ENCODE peak calls at places on chromosomes 11 and 22, in seven cellular contexts. M is fibroblast of lung, Q is psoas muscle, L is mucosa of descending colon, A is DND-41, N is heart right ventricle, R is spleen. D is an unnamed sample.

GRCh38 chr22:19943665-19944026 is 2.0 kb upstream of the TXNRD2 start:
- DNase-seq in M (peak; percentile 89), Q (no peak), L (peak; percentile 25), A (peak; percentile 87), N (no peak), R (no peak), D (no peak)

GRCh38 chr22:19471572-19471971 is 7.4 kb downstream of the UFD1 start:
- DNase-seq in M (no peak), Q (no peak), L (no peak), A (no peak), N (no peak), R (no peak), D (no peak)

GRCh38 chr11:94325681-94326080 is 21.3 kb downstream of the IZUMO1R start:
- DNase-seq in M (no peak), Q (no peak), L (peak; percentile 70), A (peak; percentile 59), N (no peak), R (no peak), D (peak; percentile 61)

GRCh38 chr22:20247010-20247505 is 21.1 kb downstream of the RTN4R start:
- DNase-seq in M (peak; percentile 56), Q (no peak), L (no peak), A (no peak), N (no peak), R (no peak), D (no peak)

GRCh38 chr11:9529333-9529648 is 44.2 kb upstream of the WEE1 start:
- DNase-seq in M (peak; percentile 12), Q (peak; percentile 61), L (peak; percentile 79), A (no peak), N (peak; percentile 58), R (no peak), D (no peak)

GRCh38 chr11:43508511-43508918 is 149.8 kb downstream of the TTC17 start:
- DNase-seq in M (peak; percentile 51), Q (no peak), L (peak; percentile 43), A (peak; percentile 18), N (no peak), R (no peak), D (no peak)

GRCh38 chr11:102267602-102268001 is 49.7 kb upstream of the BIRC3 start:
- DNase-seq in M (peak; percentile 82), Q (no peak), L (no peak), A (no peak), N (no peak), R (no peak), D (no peak)

GRCh38 chr11:47560431-47560830 is 5.0 kb upstream of the PTPMT1 start:
- DNase-seq in M (no peak), Q (no peak), L (no peak), A (no peak), N (no peak), R (no peak), D (no peak)

GRCh38 chr22:29663230-29663826 is 56.5 kb upstream of the CABP7 start:
- DNase-seq in M (peak; percentile 75), Q (no peak), L (no peak), A (no peak), N (no peak), R (no peak), D (no peak)

GRCh38 chr11:85806876-85807275 is 4.1 kb downstream of the SYTL2 start:
- DNase-seq in M (no peak), Q (no peak), L (no peak), A (no peak), N (no peak), R (no peak), D (no peak)

GRCh38 chr11:86947541-86947940 is 7.7 kb downstream of the FZD4 start:
- DNase-seq in M (peak; percentile 48), Q (no peak), L (no peak), A (no peak), N (no peak), R (no peak), D (no peak)

GRCh38 chr11:90204832-90205646 is 17.8 kb downstream of the CHORDC1 start:
- DNase-seq in M (peak; percentile 52), Q (no peak), L (no peak), A (no peak), N (no peak), R (no peak), D (peak; percentile 63)

GRCh38 chr11:100942016-100942415 is 187.6 kb downstream of the PGR start:
- DNase-seq in M (peak; percentile 23), Q (no peak), L (no peak), A (no peak), N (peak; percentile 23), R (no peak), D (no peak)

GRCh38 chr11:62552465-62552782 is 5.8 kb upstream of the AHNAK start:
- DNase-seq in M (no peak), Q (peak; percentile 70), L (no peak), A (no peak), N (no peak), R (no peak), D (peak; percentile 80)

GRCh38 chr11:6611092-6612007 is 666 bp downstream of the TAF10 start:
- DNase-seq in M (peak; percentile 44), Q (peak; percentile 77), L (peak; percentile 77), A (peak; percentile 46), N (peak; percentile 52), R (peak; percentile 69), D (no peak)

GRCh38 chr11:2467695-2468055 is 22.9 kb downstream of the KCNQ1 start:
- DNase-seq in M (no peak), Q (no peak), L (no peak), A (no peak), N (no peak), R (peak; percentile 79), D (no peak)

GRCh38 chr22:44180706-44181032 is at the start of gene PARVG:
- DNase-seq in M (no peak), Q (no peak), L (no peak), A (no peak), N (no peak), R (peak; percentile 70), D (no peak)

GRCh38 chr11:57410287-57410686 is 16.6 kb downstream of the SLC43A3 start:
- DNase-seq in M (peak; percentile 89), Q (no peak), L (no peak), A (no peak), N (no peak), R (no peak), D (no peak)

GRCh38 chr11:76209671-76209955 is 3.3 kb upstream of the WNT11 start:
- DNase-seq in M (no peak), Q (peak; percentile 74), L (no peak), A (no peak), N (no peak), R (no peak), D (no peak)

GRCh38 chr22:37210041-37210803 is 2.1 kb downstream of the SSTR3 start:
- DNase-seq in M (no peak), Q (peak; percentile 50), L (no peak), A (no peak), N (no peak), R (peak; percentile 70), D (peak; percentile 29)

GRCh38 chr11:109085708-109086373 is 336.1 kb upstream of the C11orf87 start:
- DNase-seq in M (peak; percentile 28), Q (peak; percentile 50), L (no peak), A (no peak), N (no peak), R (no peak), D (no peak)

DNA sequence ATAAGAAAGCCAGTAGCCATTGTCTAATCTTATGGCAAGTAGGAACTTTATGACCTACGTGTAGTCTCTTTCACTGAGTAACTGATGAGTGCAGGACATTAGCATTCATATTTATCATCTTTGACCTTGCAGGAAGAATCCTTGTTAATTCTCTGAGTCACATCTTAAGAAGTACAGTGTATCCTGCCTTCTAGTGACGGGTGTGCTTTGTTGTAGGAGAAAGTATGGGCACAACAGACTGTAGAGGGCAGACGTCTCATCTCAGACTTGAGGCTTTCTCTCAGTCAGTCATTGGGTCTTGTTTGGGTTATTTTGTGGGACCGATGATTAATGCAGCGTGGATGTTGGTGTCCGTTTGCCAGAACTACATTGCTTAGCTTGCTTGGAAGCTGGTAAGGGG is 6.8 kb downstream of the RNF214 start:
- DNase-seq in M (peak; percentile 96), Q (no peak), L (no peak), A (no peak), N (no peak), R (no peak), D (no peak)
- TF ChIP-seq CTCF in M (peak; percentile 66), Q (no peak), L (no peak), A (peak; percentile 5), N (no peak), R (no peak), D (no peak)

GRCh38 chr11:14041565-14041964 is 79.0 kb downstream of the SPON1 start:
- DNase-seq in M (no peak), Q (no peak), L (no peak), A (no peak), N (no peak), R (no peak), D (peak; percentile 10)

GRCh38 chr11:14045417-14045816 is 82.9 kb downstream of the SPON1 start:
- DNase-seq in M (no peak), Q (no peak), L (no peak), A (no peak), N (no peak), R (no peak), D (no peak)

GRCh38 chr11:14036495-14036894 is 74.0 kb downstream of the SPON1 start:
- DNase-seq in M (peak; percentile 20), Q (no peak), L (no peak), A (no peak), N (no peak), R (no peak), D (no peak)

GRCh38 chr11:14042686-14043440 is 80.3 kb downstream of the SPON1 start:
- DNase-seq in M (no peak), Q (no peak), L (no peak), A (no peak), N (no peak), R (no peak), D (no peak)

GRCh38 chr11:14041040-14041439 is 78.5 kb downstream of the SPON1 start:
- DNase-seq in M (no peak), Q (no peak), L (no peak), A (no peak), N (no peak), R (no peak), D (no peak)
- H3K4me1 ChIP-seq in M (no peaks in the 10 kb centered on the region), Q (no peaks in the 10 kb centered on the region), L (no peaks in the 10 kb centered on the region), A (no peaks in the 10 kb centered on the region), N (no peaks in the 10 kb centered on the region), R (no peaks in the 10 kb centered on the region), D (peaks cover 15% of the 10 kb centered on the region)

GRCh38 chr11:3675971-3676370 is 4.8 kb upstream of the CHRNA10 start:
- DNase-seq in M (no peak), Q (no peak), L (no peak), A (no peak), N (no peak), R (no peak), D (no peak)
- H3K9me3 ChIP-seq in M (no peaks in the 10 kb centered on the region), Q (no peaks in the 10 kb centered on the region), L (no peaks in the 10 kb centered on the region), A (no peaks in the 10 kb centered on the region), N (no peaks in the 10 kb centered on the region), R (no peaks in the 10 kb centered on the region), D (no peaks in the 10 kb centered on the region)

GRCh38 chr22:46933526-46933925 is 171.1 kb downstream of the TBC1D22A start:
- DNase-seq in M (no peak), Q (no peak), L (no peak), A (no peak), N (no peak), R (no peak), D (no peak)

GRCh38 chr22:46933040-46933439 is 170.6 kb downstream of the TBC1D22A start:
- DNase-seq in M (no peak), Q (no peak), L (no peak), A (no peak), N (no peak), R (no peak), D (no peak)

GRCh38 chr22:46931881-46932280 is 169.4 kb downstream of the TBC1D22A start:
- DNase-seq in M (peak; percentile 88), Q (no peak), L (no peak), A (no peak), N (no peak), R (no peak), D (no peak)

GRCh38 chr22:46929689-46930225 is 167.3 kb downstream of the TBC1D22A start:
- DNase-seq in M (no peak), Q (no peak), L (no peak), A (no peak), N (no peak), R (no peak), D (no peak)

GRCh38 chr22:46931414-46931813 is 169.0 kb downstream of the TBC1D22A start:
- DNase-seq in M (peak; percentile 68), Q (no peak), L (no peak), A (no peak), N (no peak), R (no peak), D (peak; percentile 21)
- TF ChIP-seq CTCF in M (peak; percentile 7), Q (no peak), L (no peak), A (no peak), N (no peak), R (no peak), D (no peak)

D was measured in Caco-2.